ENCODE peak calls at places on chromosomes 16 and 17, in four cellular contexts. One of them, this sample, is unnamed.

GRCh38 chr16:877242-878065 is 76.9 kb upstream of the GNG13 start:
- DNase-seq in HCT116: no peak
- DNase-seq in SK-N-SH: no peak
- DNase-seq in GM23338: no peak
- DNase-seq in this sample: no peak

GRCh38 chr17:13099906-13100305 is 82.1 kb upstream of the ELAC2 start:
- DNase-seq in HCT116: no peak
- DNase-seq in SK-N-SH: no peak
- DNase-seq in GM23338: no peak
- DNase-seq in this sample: no peak

GRCh38 chr17:28553000-28553505 is 629 bp upstream of the UNC119 start:
- DNase-seq in HCT116: no peak
- DNase-seq in SK-N-SH: no peak
- DNase-seq in GM23338: no peak
- DNase-seq in this sample: no peak

GRCh38 chr17:75769536-75769935 is 4.5 kb upstream of the GALK1 start:
- DNase-seq in HCT116: no peak
- DNase-seq in SK-N-SH: peak
- DNase-seq in GM23338: no peak
- DNase-seq in this sample: no peak

GRCh38 chr17:82003411-82004381 is 19.0 kb downstream of the CENPX start:
- DNase-seq in HCT116: peak
- DNase-seq in SK-N-SH: no peak
- DNase-seq in GM23338: no peak
- DNase-seq in this sample: peak

GRCh38 chr17:48505788-48506187 is 25.0 kb downstream of the HOXB1 start:
- DNase-seq in HCT116: peak
- DNase-seq in SK-N-SH: no peak
- DNase-seq in GM23338: no peak
- DNase-seq in this sample: no peak

GRCh38 chr17:42472709-42473521 is 14.2 kb downstream of the ATP6V0A1 start:
- DNase-seq in HCT116: no peak
- DNase-seq in SK-N-SH: no peak
- DNase-seq in GM23338: no peak
- DNase-seq in this sample: no peak

GRCh38 chr17:48568499-48569259 is 9.5 kb downstream of the HOXB4 start:
- DNase-seq in HCT116: no peak
- DNase-seq in SK-N-SH: no peak
- DNase-seq in GM23338: no peak
- DNase-seq in this sample: no peak

GRCh38 chr16:55661842-55662479 is 6.2 kb downstream of the SLC6A2 start:
- DNase-seq in HCT116: no peak
- DNase-seq in SK-N-SH: peak
- DNase-seq in GM23338: no peak
- DNase-seq in this sample: no peak

GRCh38 chr17:61073799-61074513 is 325.7 kb upstream of the TBX2 start:
- DNase-seq in HCT116: no peak
- DNase-seq in SK-N-SH: no peak
- DNase-seq in GM23338: no peak
- DNase-seq in this sample: no peak

GRCh38 chr16:53103811-53104210 is 49.0 kb downstream of the CHD9 start:
- DNase-seq in HCT116: no peak
- DNase-seq in SK-N-SH: no peak
- DNase-seq in GM23338: peak
- DNase-seq in this sample: no peak

GRCh38 chr16:86917471-86918365 is 339.4 kb downstream of the FOXL1 start:
- DNase-seq in HCT116: no peak
- DNase-seq in SK-N-SH: no peak
- DNase-seq in GM23338: no peak
- DNase-seq in this sample: no peak

GRCh38 chr16:86919531-86920305 is 341.4 kb downstream of the FOXL1 start:
- DNase-seq in HCT116: no peak
- DNase-seq in SK-N-SH: no peak
- DNase-seq in GM23338: no peak
- DNase-seq in this sample: no peak

GRCh38 chr16:86919073-86919472 is 340.7 kb downstream of the FOXL1 start:
- DNase-seq in HCT116: no peak
- DNase-seq in SK-N-SH: no peak
- DNase-seq in GM23338: no peak
- DNase-seq in this sample: no peak

GRCh38 chr16:86921289-86921688 is 342.9 kb downstream of the FOXL1 start:
- DNase-seq in HCT116: no peak
- DNase-seq in SK-N-SH: no peak
- DNase-seq in GM23338: no peak
- DNase-seq in this sample: no peak

DNA sequence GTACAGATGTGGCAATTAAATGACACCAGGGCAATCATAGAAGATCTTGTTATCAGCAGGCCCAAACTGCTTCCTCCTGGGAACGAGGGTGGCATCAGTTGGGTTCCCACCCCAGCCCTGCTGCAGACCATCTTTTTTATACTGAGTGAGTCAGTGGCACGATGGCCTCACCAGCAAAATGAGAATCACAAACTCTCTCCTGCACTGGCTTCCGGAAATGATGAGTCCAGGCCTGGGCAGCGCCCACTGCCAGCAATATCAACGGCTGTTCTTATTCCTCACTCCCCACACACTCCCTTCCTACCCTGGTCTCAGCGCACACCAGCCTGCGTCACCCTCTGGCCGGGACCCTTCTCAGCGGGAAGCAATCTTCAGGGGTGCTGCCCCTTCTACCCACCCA is 340.3 kb downstream of the FOXL1 start:
- DNase-seq in HCT116: no peak
- DNase-seq in SK-N-SH: no peak
- DNase-seq in GM23338: no peak
- DNase-seq in this sample: no peak
- TF ChIP-seq REST in HCT116: no peak
- TF ChIP-seq REST in SK-N-SH: no peak
- TF ChIP-seq REST in GM23338: no peak
- TF ChIP-seq REST in this sample: no peak

GRCh38 chr17:34996422-34997029 is 16.2 kb downstream of the LIG3 start:
- DNase-seq in HCT116: no peak
- DNase-seq in SK-N-SH: no peak
- DNase-seq in GM23338: no peak
- DNase-seq in this sample: no peak

GRCh38 chr17:34998205-34998604 is 17.9 kb downstream of the LIG3 start:
- DNase-seq in HCT116: peak
- DNase-seq in SK-N-SH: peak
- DNase-seq in GM23338: peak
- DNase-seq in this sample: no peak

GRCh38 chr17:35001549-35001948 is 21.2 kb downstream of the LIG3 start:
- DNase-seq in HCT116: no peak
- DNase-seq in SK-N-SH: no peak
- DNase-seq in GM23338: no peak
- DNase-seq in this sample: no peak

GRCh38 chr17:34999456-34999855 is 19.1 kb downstream of the LIG3 start:
- DNase-seq in HCT116: no peak
- DNase-seq in SK-N-SH: no peak
- DNase-seq in GM23338: no peak
- DNase-seq in this sample: no peak

GRCh38 chr17:34997355-34997862 is 17.1 kb downstream of the LIG3 start:
- DNase-seq in HCT116: no peak
- DNase-seq in SK-N-SH: no peak
- DNase-seq in GM23338: no peak
- DNase-seq in this sample: no peak
- TF ChIP-seq POLR2AphosphoS5 in HCT116: no peak
- TF ChIP-seq POLR2AphosphoS5 in SK-N-SH: no peak
- TF ChIP-seq POLR2AphosphoS5 in GM23338: no peak
- TF ChIP-seq POLR2AphosphoS5 in this sample: no peak

GRCh38 chr17:78359216-78359935 is 501 bp downstream of the SOCS3 start:
- DNase-seq in HCT116: no peak
- DNase-seq in SK-N-SH: peak
- DNase-seq in GM23338: peak
- DNase-seq in this sample: no peak

GRCh38 chr17:78360371-78361226 is 722 bp upstream of the SOCS3 start:
- DNase-seq in HCT116: peak
- DNase-seq in SK-N-SH: peak
- DNase-seq in GM23338: peak
- DNase-seq in this sample: no peak

GRCh38 chr17:78361227-78361683 is 1.4 kb upstream of the SOCS3 start:
- DNase-seq in HCT116: no peak
- DNase-seq in SK-N-SH: peak
- DNase-seq in GM23338: no peak
- DNase-seq in this sample: no peak

GRCh38 chr17:78358538-78359215 is 1.2 kb downstream of the SOCS3 start:
- DNase-seq in HCT116: no peak
- DNase-seq in SK-N-SH: peak
- DNase-seq in GM23338: peak
- DNase-seq in this sample: no peak

DNA sequence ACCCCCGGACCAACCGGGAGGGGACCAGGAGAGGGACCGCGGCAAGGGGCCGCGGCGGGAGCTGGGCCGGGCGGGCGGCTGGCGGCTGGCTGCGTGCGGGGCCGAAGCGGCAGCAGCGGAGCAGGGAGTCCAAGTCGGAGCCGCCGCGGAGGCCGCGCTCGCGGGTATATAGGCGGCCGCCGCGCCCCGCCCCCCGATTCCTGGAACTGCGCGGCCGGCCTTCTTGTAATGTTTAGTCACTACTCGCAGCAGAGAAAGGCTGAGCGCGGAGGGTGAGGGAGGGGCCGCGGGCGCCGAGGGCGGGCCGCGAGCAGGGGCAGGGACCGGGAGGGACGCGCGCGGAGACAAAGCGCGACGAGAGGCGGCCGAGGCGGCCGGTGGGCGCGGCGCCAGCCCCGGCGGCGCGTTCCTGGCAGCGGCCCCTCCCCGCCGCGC is at the start of gene SOCS3:
- DNase-seq in HCT116: peak
- DNase-seq in SK-N-SH: peak
- DNase-seq in GM23338: peak
- DNase-seq in this sample: no peak
- TF ChIP-seq REST in HCT116: no peak
- TF ChIP-seq REST in SK-N-SH: peak
- TF ChIP-seq REST in GM23338: no peak
- TF ChIP-seq REST in this sample: no peak

GRCh38 chr16:27640277-27640600 is 90.3 kb downstream of the KATNIP start:
- DNase-seq in HCT116: no peak
- DNase-seq in SK-N-SH: no peak
- DNase-seq in GM23338: peak
- DNase-seq in this sample: no peak
- TF ChIP-seq POLR2AphosphoS5 in HCT116: no peak
- TF ChIP-seq POLR2AphosphoS5 in SK-N-SH: no peak
- TF ChIP-seq POLR2AphosphoS5 in GM23338: no peak
- TF ChIP-seq POLR2AphosphoS5 in this sample: no peak

GRCh38 chr17:45146616-45147101 is 1.6 kb upstream of the HEXIM1 start:
- DNase-seq in HCT116: no peak
- DNase-seq in SK-N-SH: no peak
- DNase-seq in GM23338: no peak
- DNase-seq in this sample: no peak
- TF ChIP-seq REST in HCT116: no peak
- TF ChIP-seq REST in SK-N-SH: no peak
- TF ChIP-seq REST in GM23338: no peak
- TF ChIP-seq REST in this sample: no peak

GRCh38 chr16:8855972-8856371 is 12.8 kb downstream of the CARHSP1 start:
- DNase-seq in HCT116: no peak
- DNase-seq in SK-N-SH: no peak
- DNase-seq in GM23338: no peak
- DNase-seq in this sample: no peak

GRCh38 chr16:8853150-8853549 is 15.7 kb downstream of the CARHSP1 start:
- DNase-seq in HCT116: no peak
- DNase-seq in SK-N-SH: no peak
- DNase-seq in GM23338: no peak
- DNase-seq in this sample: no peak

GRCh38 chr16:8853611-8854010 is 15.2 kb downstream of the CARHSP1 start:
- DNase-seq in HCT116: no peak
- DNase-seq in SK-N-SH: no peak
- DNase-seq in GM23338: no peak
- DNase-seq in this sample: no peak

GRCh38 chr16:8854298-8854948 is 14.4 kb downstream of the CARHSP1 start:
- DNase-seq in HCT116: no peak
- DNase-seq in SK-N-SH: no peak
- DNase-seq in GM23338: no peak
- DNase-seq in this sample: no peak

DNA sequence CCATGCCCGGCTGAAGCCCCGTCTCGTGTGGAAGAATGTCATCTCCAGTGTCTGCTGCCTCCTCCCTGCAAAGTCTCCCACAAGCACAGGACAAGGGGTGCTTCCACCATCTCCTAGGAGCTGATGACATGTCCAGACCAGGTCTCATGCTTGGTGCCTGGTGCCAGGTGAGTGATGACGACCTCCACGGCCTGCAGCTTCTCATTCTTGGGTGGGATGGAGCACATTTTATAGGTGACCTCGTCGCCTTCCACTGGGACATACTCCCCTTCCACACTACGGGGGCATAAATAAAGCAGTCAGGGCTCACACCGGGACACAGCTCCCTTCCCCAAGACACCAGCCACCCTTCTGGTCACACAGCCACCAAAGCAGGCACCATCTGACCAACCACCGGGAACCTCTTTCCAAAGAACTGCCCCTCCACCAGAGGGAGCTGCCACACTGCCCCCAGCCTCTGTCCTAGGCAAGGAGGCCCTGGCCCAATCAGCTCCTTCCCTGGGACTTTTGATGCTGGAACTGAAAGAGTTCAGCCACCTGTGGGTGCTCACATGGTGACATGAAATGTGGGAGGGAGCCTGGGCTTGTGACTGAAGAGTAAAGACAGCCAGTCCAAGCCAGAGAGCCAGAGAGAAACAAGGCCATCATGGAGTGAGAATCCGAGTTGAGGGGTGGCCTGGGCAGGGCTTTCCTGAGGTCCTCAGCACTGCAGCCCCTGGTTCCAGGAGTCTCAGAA is 13.6 kb downstream of the CARHSP1 start:
- DNase-seq in HCT116: no peak
- DNase-seq in SK-N-SH: peak
- DNase-seq in GM23338: no peak
- DNase-seq in this sample: no peak
- TF ChIP-seq POLR2AphosphoS5 in HCT116: no peak
- TF ChIP-seq POLR2AphosphoS5 in SK-N-SH: no peak
- TF ChIP-seq POLR2AphosphoS5 in GM23338: peak
- TF ChIP-seq POLR2AphosphoS5 in this sample: peak

This sample was measured in Panc1.